ENCODE peak calls at places on chromosomes 6 and 20, in nine cellular contexts. I, C, Y, U, B, M, R, F and G are unnamed samples.
A peak's percentile ranks its signal among the peaks of the same experiment; 100 is the strongest.

GRCh38 chr6:121932071-121933009 is 467.1 kb upstream of the HSF2 start:
- DNase-seq in I (peak; percentile 53), C (no peak), Y (peak; percentile 61), U (no peak), B (peak; percentile 20), M (peak; percentile 15), R (peak; percentile 43), F (no peak), G (peak; percentile 13)

GRCh38 chr20:36604952-36605308 is 649 bp upstream of the RAB5IF start:
- DNase-seq in I (peak; percentile 44), C (peak; percentile 55), Y (peak; percentile 31), U (peak; percentile 7), B (peak; percentile 46), M (peak; percentile 22), R (peak; percentile 87), F (peak; percentile 59), G (no peak)

GRCh38 chr20:46249671-46250070 is 58.6 kb downstream of the CDH22 start:
- DNase-seq in I (no peak), C (no peak), Y (no peak), U (no peak), B (no peak), M (no peak), R (no peak), F (no peak), G (no peak)

GRCh38 chr6:52829046-52829817 is 11.4 kb downstream of the GSTA5 start:
- DNase-seq in I (no peak), C (no peak), Y (no peak), U (no peak), B (no peak), M (no peak), R (no peak), F (no peak), G (no peak)

GRCh38 chr20:57847104-57847503 is 137.3 kb upstream of the PMEPA1 start:
- DNase-seq in I (no peak), C (no peak), Y (no peak), U (no peak), B (no peak), M (no peak), R (no peak), F (no peak), G (no peak)

GRCh38 chr6:13146429-13146828 is 181.9 kb downstream of the TBC1D7 start:
- DNase-seq in I (no peak), C (no peak), Y (no peak), U (no peak), B (no peak), M (no peak), R (no peak), F (no peak), G (no peak)

GRCh38 chr6:73234732-73235131 is 9.4 kb upstream of the KHDC1L start:
- DNase-seq in I (no peak), C (no peak), Y (no peak), U (no peak), B (no peak), M (no peak), R (no peak), F (no peak), G (no peak)

GRCh38 chr6:80974579-80974978 is 777.9 kb downstream of the TENT5A start:
- DNase-seq in I (no peak), C (no peak), Y (no peak), U (no peak), B (no peak), M (no peak), R (no peak), F (no peak), G (no peak)

GRCh38 chr6:72464791-72465691 is 156.8 kb upstream of the KCNQ5 start:
- DNase-seq in I (no peak), C (no peak), Y (no peak), U (no peak), B (no peak), M (peak; percentile 74), R (no peak), F (peak; percentile 68), G (peak; percentile 35)

GRCh38 chr6:167317172-167317571 is 7.7 kb upstream of the TTLL2 start:
- DNase-seq in I (no peak), C (no peak), Y (no peak), U (no peak), B (no peak), M (no peak), R (no peak), F (no peak), G (no peak)

GRCh38 chr6:167311286-167311685 is 13.6 kb upstream of the TTLL2 start:
- DNase-seq in I (no peak), C (no peak), Y (no peak), U (no peak), B (peak; percentile 57), M (no peak), R (peak; percentile 4), F (no peak), G (no peak)

DNA sequence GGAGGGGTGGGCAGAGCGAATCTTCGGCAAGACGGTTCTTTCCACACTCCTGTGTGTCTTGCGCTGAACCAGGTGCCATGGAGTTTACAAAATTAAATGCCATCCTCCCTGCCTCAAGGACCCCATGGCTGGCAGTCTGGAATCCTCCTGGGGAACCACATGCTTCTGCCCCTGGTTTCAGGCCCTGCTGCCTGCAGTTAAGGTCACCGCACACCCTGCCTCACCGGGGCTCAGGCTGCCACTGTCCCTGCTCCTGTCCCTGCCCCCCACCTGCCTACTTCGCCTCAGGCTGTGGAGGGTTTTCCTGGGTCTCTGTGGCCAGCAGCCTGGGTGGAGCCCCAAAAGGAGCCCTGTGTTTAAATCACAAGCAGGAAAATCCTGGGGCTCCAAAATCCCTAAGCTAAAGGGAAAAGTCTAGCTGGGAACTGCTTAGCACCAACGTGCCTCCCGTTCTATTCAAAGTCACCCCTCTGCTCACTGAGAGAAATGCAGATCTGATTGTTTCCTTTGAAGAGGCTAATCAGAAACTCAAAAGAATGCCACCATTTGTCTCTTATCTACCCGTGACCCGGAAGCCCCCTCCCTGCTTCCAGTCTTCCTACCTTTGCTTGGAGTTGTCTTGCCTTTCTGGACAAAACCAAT is 10.6 kb upstream of the TTLL2 start:
- DNase-seq in I (no peak), C (no peak), Y (no peak), U (no peak), B (no peak), M (no peak), R (no peak), F (no peak), G (no peak)
- TF ChIP-seq POLR2A in I (no peak), C (no peak), Y (no peak), U (no peak), B (no peak), M (no peak), R (no peak), F (no peak), G (no peak)

GRCh38 chr6:31400467-31401289 is 2.7 kb upstream of the MICA start:
- DNase-seq in I (peak; percentile 85), C (peak; percentile 81), Y (peak; percentile 38), U (peak; percentile 67), B (peak; percentile 80), M (peak; percentile 74), R (peak; percentile 94), F (peak; percentile 88), G (no peak)
- TF ChIP-seq POLR2A in I (no peak), C (peak; percentile 37), Y (peak; percentile 26), U (peak; percentile 59), B (peak; percentile 44), M (peak; percentile 47), R (peak; percentile 67), F (peak; percentile 69), G (peak; percentile 48)

DNA sequence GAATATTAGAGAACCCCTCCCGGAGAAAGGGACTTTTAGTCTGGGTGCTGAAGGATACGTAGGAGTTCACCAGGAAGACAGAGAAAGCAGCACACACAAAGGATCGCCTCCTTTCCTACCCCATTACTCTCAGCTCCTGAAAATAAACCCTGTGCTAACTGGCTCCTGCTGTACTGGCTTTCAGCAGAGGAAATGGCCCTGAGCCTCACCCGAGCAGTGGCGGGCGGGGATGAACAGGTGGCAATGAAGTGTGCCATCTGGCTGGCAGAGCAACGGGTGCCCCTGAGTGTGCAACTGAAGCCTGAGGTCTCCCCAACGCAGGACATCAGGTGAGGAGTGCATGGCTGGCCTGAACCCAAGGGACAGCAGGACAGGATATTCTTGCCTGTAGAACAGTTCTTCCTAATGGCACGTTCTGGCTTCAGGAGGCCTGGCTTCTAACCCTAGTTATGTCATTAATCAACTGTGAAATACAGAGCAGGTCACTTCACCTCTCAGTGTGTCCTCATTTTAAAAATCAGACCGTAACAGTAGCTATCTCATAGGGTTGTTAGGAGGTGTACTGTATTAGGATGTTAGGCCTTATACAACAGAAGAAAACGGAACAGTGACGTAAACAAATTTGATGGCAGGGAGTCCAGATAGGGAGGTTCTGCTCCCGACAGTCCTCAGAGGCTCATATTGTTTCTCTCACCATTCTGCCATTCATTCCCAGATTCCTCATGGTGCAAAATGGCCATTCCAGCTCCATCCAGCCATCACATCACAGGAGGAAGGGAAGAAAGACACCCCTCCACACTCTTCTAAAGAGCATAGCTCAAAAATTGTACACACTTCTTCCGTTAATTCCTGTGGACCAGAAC is 1.8 kb downstream of the RBCK1 start:
- DNase-seq in I (peak; percentile 8), C (no peak), Y (no peak), U (no peak), B (no peak), M (peak; percentile 45), R (peak; percentile 58), F (no peak), G (no peak)
- TF ChIP-seq POLR2A in I (no peak), C (no peak), Y (no peak), U (no peak), B (no peak), M (no peak), R (no peak), F (no peak), G (no peak)

GRCh38 chr6:26234421-26235239 is 130.4 kb upstream of the BTN3A2 start:
- DNase-seq in I (peak; percentile 42), C (no peak), Y (no peak), U (peak; percentile 89), B (peak; percentile 75), M (no peak), R (peak; percentile 93), F (peak; percentile 93), G (no peak)

GRCh38 chr6:26232306-26232949 is 132.6 kb upstream of the BTN3A2 start:
- DNase-seq in I (no peak), C (no peak), Y (no peak), U (no peak), B (no peak), M (no peak), R (no peak), F (no peak), G (no peak)

GRCh38 chr6:26233608-26234420 is 131.2 kb upstream of the BTN3A2 start:
- DNase-seq in I (peak; percentile 42), C (no peak), Y (no peak), U (peak; percentile 79), B (peak; percentile 54), M (peak; percentile 39), R (peak; percentile 94), F (peak; percentile 75), G (no peak)

GRCh38 chr6:26231006-26231587 is 133.9 kb upstream of the BTN3A2 start:
- DNase-seq in I (no peak), C (no peak), Y (no peak), U (no peak), B (no peak), M (no peak), R (no peak), F (no peak), G (no peak)

DNA sequence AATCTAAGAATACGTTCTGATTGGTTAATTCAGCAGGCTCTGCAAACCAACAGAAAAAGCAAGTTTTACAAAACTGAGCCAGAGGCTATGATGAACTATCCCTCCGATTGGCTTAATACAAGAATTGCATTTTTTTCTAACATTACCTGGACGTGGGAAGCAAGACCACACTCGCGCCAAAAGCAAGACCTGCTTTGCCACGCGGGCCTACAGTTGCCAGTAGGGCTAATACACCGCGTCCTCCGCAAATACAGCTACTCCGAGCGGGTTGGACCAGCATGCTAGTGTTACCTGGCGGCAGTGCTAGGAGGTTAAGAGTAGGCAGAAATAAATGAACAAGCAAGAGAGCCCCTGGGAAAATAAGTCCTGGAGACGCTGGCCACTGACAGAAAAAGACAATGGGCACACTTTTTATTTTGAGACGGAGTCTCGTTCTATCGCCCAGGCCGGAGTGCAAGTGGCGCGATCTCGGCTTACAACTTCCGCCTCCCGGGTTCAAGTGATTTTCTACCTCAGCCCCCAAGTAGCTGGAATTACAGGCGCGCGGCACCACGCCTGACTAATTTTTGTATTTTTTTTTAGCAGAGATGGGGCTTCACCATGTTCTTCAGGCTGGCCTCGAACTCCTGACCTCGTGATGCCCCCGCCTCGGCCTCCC is 131.9 kb upstream of the BTN3A2 start:
- DNase-seq in I (no peak), C (no peak), Y (no peak), U (no peak), B (no peak), M (no peak), R (peak; percentile 71), F (peak; percentile 40), G (no peak)
- TF ChIP-seq POLR2A in I (no peak), C (no peak), Y (no peak), U (no peak), B (no peak), M (no peak), R (no peak), F (no peak), G (no peak)